ENCODE peak calls at places on chromosomes 13 and 19, in six cellular contexts. One of them, this sample, is unnamed.

GRCh38 chr19:13149628-13150186 is 468 bp downstream of the STX10 start:
- DNase-seq in left ventricle myocardium inferior: peak
- DNase-seq in WERI-Rb-1: peak
- DNase-seq in heart right ventricle: no peak
- DNase-seq in K562: no peak
- DNase-seq in GM23338: peak
- DNase-seq in this sample: no peak

GRCh38 chr13:50494110-50494509 is 349.4 kb downstream of the DLEU7 start:
- DNase-seq in left ventricle myocardium inferior: no peak
- DNase-seq in WERI-Rb-1: no peak
- DNase-seq in heart right ventricle: no peak
- DNase-seq in K562: no peak
- DNase-seq in GM23338: no peak
- DNase-seq in this sample: no peak

GRCh38 chr19:55688422-55689218 is 13.6 kb downstream of the EPN1 start:
- DNase-seq in left ventricle myocardium inferior: peak
- DNase-seq in WERI-Rb-1: peak
- DNase-seq in heart right ventricle: no peak
- DNase-seq in K562: peak
- DNase-seq in GM23338: no peak
- DNase-seq in this sample: peak

GRCh38 chr13:20738616-20739015 is 35.1 kb downstream of the IL17D start:
- DNase-seq in left ventricle myocardium inferior: no peak
- DNase-seq in WERI-Rb-1: peak
- DNase-seq in heart right ventricle: no peak
- DNase-seq in K562: no peak
- DNase-seq in GM23338: no peak
- DNase-seq in this sample: no peak

GRCh38 chr13:74301200-74302063 is 167.2 kb upstream of the KLF12 start:
- DNase-seq in left ventricle myocardium inferior: no peak
- DNase-seq in WERI-Rb-1: no peak
- DNase-seq in heart right ventricle: no peak
- DNase-seq in K562: no peak
- DNase-seq in GM23338: peak
- DNase-seq in this sample: peak

GRCh38 chr19:18496167-18496979 is 25.5 kb downstream of the ELL start:
- DNase-seq in left ventricle myocardium inferior: peak
- DNase-seq in WERI-Rb-1: no peak
- DNase-seq in heart right ventricle: no peak
- DNase-seq in K562: peak
- DNase-seq in GM23338: no peak
- DNase-seq in this sample: no peak

GRCh38 chr19:19137556-19138109 is 645 bp downstream of the TMEM161A start:
- DNase-seq in left ventricle myocardium inferior: no peak
- DNase-seq in WERI-Rb-1: no peak
- DNase-seq in heart right ventricle: no peak
- DNase-seq in K562: peak
- DNase-seq in GM23338: peak
- DNase-seq in this sample: no peak

GRCh38 chr13:114015608-114016295 is 41.9 kb upstream of the C13orf46 start:
- DNase-seq in left ventricle myocardium inferior: no peak
- DNase-seq in WERI-Rb-1: no peak
- DNase-seq in heart right ventricle: peak
- DNase-seq in K562: no peak
- DNase-seq in GM23338: no peak
- DNase-seq in this sample: no peak

GRCh38 chr19:45505151-45505995 is 1.9 kb upstream of the VASP start:
- DNase-seq in left ventricle myocardium inferior: no peak
- DNase-seq in WERI-Rb-1: no peak
- DNase-seq in heart right ventricle: no peak
- DNase-seq in K562: no peak
- DNase-seq in GM23338: no peak
- DNase-seq in this sample: no peak

GRCh38 chr19:18762125-18763023 is 28.7 kb downstream of the COMP start:
- DNase-seq in left ventricle myocardium inferior: peak
- DNase-seq in WERI-Rb-1: peak
- DNase-seq in heart right ventricle: peak
- DNase-seq in K562: no peak
- DNase-seq in GM23338: peak
- DNase-seq in this sample: no peak

GRCh38 chr19:44476559-44477408 is 23.5 kb downstream of the ZNF180 start:
- DNase-seq in left ventricle myocardium inferior: no peak
- DNase-seq in WERI-Rb-1: no peak
- DNase-seq in heart right ventricle: no peak
- DNase-seq in K562: no peak
- DNase-seq in GM23338: peak
- DNase-seq in this sample: no peak

GRCh38 chr19:15812059-15812722 is 3.3 kb downstream of the OR10H1 start:
- DNase-seq in left ventricle myocardium inferior: no peak
- DNase-seq in WERI-Rb-1: no peak
- DNase-seq in heart right ventricle: no peak
- DNase-seq in K562: no peak
- DNase-seq in GM23338: no peak
- DNase-seq in this sample: no peak

GRCh38 chr13:79837741-79838450 is 356.9 kb downstream of the NDFIP2 start:
- DNase-seq in left ventricle myocardium inferior: no peak
- DNase-seq in WERI-Rb-1: no peak
- DNase-seq in heart right ventricle: no peak
- DNase-seq in K562: no peak
- DNase-seq in GM23338: no peak
- DNase-seq in this sample: no peak

GRCh38 chr13:95355491-95355890 is 54.2 kb upstream of the ABCC4 start:
- DNase-seq in left ventricle myocardium inferior: no peak
- DNase-seq in WERI-Rb-1: no peak
- DNase-seq in heart right ventricle: no peak
- DNase-seq in K562: no peak
- DNase-seq in GM23338: no peak
- DNase-seq in this sample: no peak

GRCh38 chr13:30752201-30752797 is 17.0 kb downstream of the ALOX5AP start:
- DNase-seq in left ventricle myocardium inferior: peak
- DNase-seq in WERI-Rb-1: peak
- DNase-seq in heart right ventricle: peak
- DNase-seq in K562: no peak
- DNase-seq in GM23338: no peak
- DNase-seq in this sample: no peak

GRCh38 chr13:51235756-51236564 is 13.8 kb downstream of the FAM124A start:
- DNase-seq in left ventricle myocardium inferior: no peak
- DNase-seq in WERI-Rb-1: no peak
- DNase-seq in heart right ventricle: no peak
- DNase-seq in K562: no peak
- DNase-seq in GM23338: peak
- DNase-seq in this sample: no peak

GRCh38 chr19:18322318-18322758 is 538 bp downstream of the LSM4 start:
- DNase-seq in left ventricle myocardium inferior: peak
- DNase-seq in WERI-Rb-1: peak
- DNase-seq in heart right ventricle: peak
- DNase-seq in K562: peak
- DNase-seq in GM23338: peak
- DNase-seq in this sample: no peak

GRCh38 chr13:113160983-113161382 is 2.5 kb downstream of the PROZ start:
- DNase-seq in left ventricle myocardium inferior: no peak
- DNase-seq in WERI-Rb-1: no peak
- DNase-seq in heart right ventricle: no peak
- DNase-seq in K562: no peak
- DNase-seq in GM23338: no peak
- DNase-seq in this sample: no peak

GRCh38 chr13:75927183-75927582 is 291.1 kb downstream of the LMO7 start:
- DNase-seq in left ventricle myocardium inferior: no peak
- DNase-seq in WERI-Rb-1: no peak
- DNase-seq in heart right ventricle: no peak
- DNase-seq in K562: no peak
- DNase-seq in GM23338: no peak
- DNase-seq in this sample: no peak

GRCh38 chr13:105990256-105990958 is 545.1 kb downstream of the EFNB2 start:
- DNase-seq in left ventricle myocardium inferior: no peak
- DNase-seq in WERI-Rb-1: no peak
- DNase-seq in heart right ventricle: no peak
- DNase-seq in K562: no peak
- DNase-seq in GM23338: no peak
- DNase-seq in this sample: no peak

GRCh38 chr13:24659239-24659638 is 21.0 kb upstream of the ATP12A start:
- DNase-seq in left ventricle myocardium inferior: no peak
- DNase-seq in WERI-Rb-1: no peak
- DNase-seq in heart right ventricle: no peak
- DNase-seq in K562: no peak
- DNase-seq in GM23338: no peak
- DNase-seq in this sample: no peak

GRCh38 chr13:36533806-36534205 is 101.5 kb downstream of the CCNA1 start:
- DNase-seq in left ventricle myocardium inferior: no peak
- DNase-seq in WERI-Rb-1: no peak
- DNase-seq in heart right ventricle: no peak
- DNase-seq in K562: no peak
- DNase-seq in GM23338: no peak
- DNase-seq in this sample: no peak

DNA sequence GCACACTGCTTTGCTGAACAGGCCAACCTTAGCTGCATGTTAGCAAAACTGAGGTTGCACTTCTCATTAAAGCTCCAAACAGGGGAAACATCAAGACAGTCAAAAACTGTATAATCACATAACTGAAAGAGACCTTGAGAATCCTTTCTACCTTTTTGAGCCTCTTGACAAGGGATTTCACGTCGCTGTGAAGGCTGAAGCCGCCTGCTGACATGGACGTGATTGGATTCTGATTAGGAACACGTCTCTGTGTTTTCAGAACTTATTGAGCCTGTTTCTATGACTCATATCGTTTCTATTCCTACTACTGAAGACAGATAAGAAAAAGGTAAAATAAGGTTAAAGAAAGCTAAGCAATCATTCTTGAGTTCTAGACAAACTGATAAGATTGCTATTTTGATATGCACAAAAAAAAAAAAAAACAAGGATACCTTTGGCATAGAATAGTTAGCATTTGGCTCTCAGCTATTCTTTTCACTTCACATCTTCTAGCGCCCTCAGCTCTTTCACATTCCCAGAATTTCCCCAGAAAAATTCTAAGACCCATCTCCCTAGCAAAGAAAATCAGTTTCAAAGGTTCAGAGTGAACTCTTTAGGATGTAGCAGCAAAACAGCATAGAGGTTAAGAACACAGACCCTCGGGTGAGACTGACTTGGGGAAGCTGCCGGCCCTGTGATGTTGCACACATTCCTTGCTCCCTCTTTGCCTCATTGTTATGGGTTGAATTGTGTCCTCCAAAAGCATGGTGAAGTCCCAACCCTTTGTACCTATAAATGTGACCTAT is 81.6 kb downstream of the DOCK9 start:
- DNase-seq in left ventricle myocardium inferior: no peak
- DNase-seq in WERI-Rb-1: no peak
- DNase-seq in heart right ventricle: no peak
- DNase-seq in K562: no peak
- DNase-seq in GM23338: no peak
- DNase-seq in this sample: no peak
- H3K27ac ChIP-seq in left ventricle myocardium inferior: peak
- H3K27ac ChIP-seq in WERI-Rb-1: no peak
- H3K27ac ChIP-seq in heart right ventricle: no peak
- H3K27ac ChIP-seq in K562: no peak
- H3K27ac ChIP-seq in GM23338: no peak
- H3K27ac ChIP-seq in this sample: no peak

GRCh38 chr19:944171-944567 is 18.3 kb downstream of the ARID3A start:
- DNase-seq in left ventricle myocardium inferior: no peak
- DNase-seq in WERI-Rb-1: no peak
- DNase-seq in heart right ventricle: no peak
- DNase-seq in K562: peak
- DNase-seq in GM23338: no peak
- DNase-seq in this sample: peak

GRCh38 chr19:947090-947706 is 21.4 kb downstream of the ARID3A start:
- DNase-seq in left ventricle myocardium inferior: no peak
- DNase-seq in WERI-Rb-1: no peak
- DNase-seq in heart right ventricle: no peak
- DNase-seq in K562: no peak
- DNase-seq in GM23338: no peak
- DNase-seq in this sample: no peak

GRCh38 chr19:945401-946252 is 19.8 kb downstream of the ARID3A start:
- DNase-seq in left ventricle myocardium inferior: no peak
- DNase-seq in WERI-Rb-1: no peak
- DNase-seq in heart right ventricle: no peak
- DNase-seq in K562: no peak
- DNase-seq in GM23338: no peak
- DNase-seq in this sample: no peak

GRCh38 chr19:943551-944170 is 17.8 kb downstream of the ARID3A start:
- DNase-seq in left ventricle myocardium inferior: no peak
- DNase-seq in WERI-Rb-1: no peak
- DNase-seq in heart right ventricle: no peak
- DNase-seq in K562: no peak
- DNase-seq in GM23338: no peak
- DNase-seq in this sample: no peak

DNA sequence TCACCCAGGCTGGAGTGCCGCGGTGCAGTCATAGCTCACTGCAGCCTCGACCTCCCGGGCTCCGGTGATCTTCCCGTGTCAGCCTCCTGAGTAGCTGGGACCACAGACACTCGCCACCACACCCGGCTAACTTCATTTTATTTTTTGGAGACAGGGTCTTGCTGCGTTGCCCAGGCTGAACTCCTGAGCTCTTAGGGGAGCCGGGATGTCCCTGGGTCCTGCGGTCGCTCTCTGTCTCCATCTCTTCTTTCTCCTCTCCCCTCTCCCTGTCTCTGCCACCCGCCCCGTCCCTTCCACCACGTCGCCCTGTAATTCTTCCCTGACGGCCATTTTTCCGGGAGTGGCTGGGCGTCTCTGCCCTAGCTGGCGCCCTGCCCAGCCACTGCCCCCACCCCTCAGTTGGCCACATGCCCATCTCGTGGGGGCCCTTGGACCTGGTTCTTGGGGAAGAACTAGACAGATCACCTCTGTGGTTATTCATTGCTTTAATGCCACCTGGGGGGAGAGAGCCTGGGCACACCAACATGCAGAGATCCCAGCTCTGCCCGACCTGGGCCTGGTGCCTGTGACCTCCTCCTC is 18.9 kb downstream of the ARID3A start:
- DNase-seq in left ventricle myocardium inferior: no peak
- DNase-seq in WERI-Rb-1: no peak
- DNase-seq in heart right ventricle: no peak
- DNase-seq in K562: no peak
- DNase-seq in GM23338: no peak
- DNase-seq in this sample: no peak
- H3K27ac ChIP-seq in left ventricle myocardium inferior: no peak
- H3K27ac ChIP-seq in WERI-Rb-1: no peak
- H3K27ac ChIP-seq in heart right ventricle: no peak
- H3K27ac ChIP-seq in K562: peak
- H3K27ac ChIP-seq in GM23338: no peak
- H3K27ac ChIP-seq in this sample: no peak

GRCh38 chr19:58059681-58060080 is 599 bp downstream of the ZNF135 start:
- DNase-seq in left ventricle myocardium inferior: no peak
- DNase-seq in WERI-Rb-1: no peak
- DNase-seq in heart right ventricle: no peak
- DNase-seq in K562: no peak
- DNase-seq in GM23338: peak
- DNase-seq in this sample: no peak
- H3K27ac ChIP-seq in left ventricle myocardium inferior: peak
- H3K27ac ChIP-seq in WERI-Rb-1: peak
- H3K27ac ChIP-seq in heart right ventricle: peak
- H3K27ac ChIP-seq in K562: no peak
- H3K27ac ChIP-seq in GM23338: peak
- H3K27ac ChIP-seq in this sample: peak

DNA sequence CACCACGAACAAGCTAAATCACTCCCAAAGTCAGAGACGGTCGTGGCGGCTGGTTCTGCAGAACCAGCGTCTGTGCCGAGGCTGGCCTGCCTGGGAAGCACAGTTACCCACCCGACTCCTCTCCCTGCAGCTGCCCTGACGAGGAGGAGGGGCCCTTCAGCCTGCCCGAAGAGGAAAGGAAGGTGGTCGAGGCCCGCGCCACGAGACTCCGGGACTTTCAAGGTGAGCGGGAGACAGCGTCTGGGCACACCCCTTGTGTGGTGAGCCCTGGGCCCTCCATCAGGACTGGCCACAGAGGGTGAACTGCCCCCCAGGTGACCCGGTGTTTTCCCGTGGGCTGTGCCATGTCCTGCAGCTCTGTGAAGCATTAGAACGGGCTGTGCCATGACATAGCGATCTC is 29.1 kb downstream of the PEX11G start:
- DNase-seq in left ventricle myocardium inferior: no peak
- DNase-seq in WERI-Rb-1: no peak
- DNase-seq in heart right ventricle: no peak
- DNase-seq in K562: no peak
- DNase-seq in GM23338: no peak
- DNase-seq in this sample: no peak
- H3K27ac ChIP-seq in left ventricle myocardium inferior: no peak
- H3K27ac ChIP-seq in WERI-Rb-1: no peak
- H3K27ac ChIP-seq in heart right ventricle: no peak
- H3K27ac ChIP-seq in K562: no peak
- H3K27ac ChIP-seq in GM23338: no peak
- H3K27ac ChIP-seq in this sample: no peak

This sample was measured in dorsolateral prefrontal cortex.